ENCODE peak calls at places on chromosomes 3 and 15, in ten cellular contexts. F is neural crest cell, Y is testis, H is fibroblast of lung, Q is RWPE1, E is MCF 10A, R is brain microvascular endothelial cell, A is HL-60, D is endothelial cell, N is body of pancreas. V is an unnamed sample.

GRCh38 chr3:47856669-47857068 is 53.7 kb downstream of the DHX30 start:
- DNase-seq in H (no peak), A (no peak), E (no peak), Y (no peak), F (no peak), R (no peak), N (no peak), D (no peak), Q (no peak), V (no peak)

GRCh38 chr15:90665288-90666134 is 51.6 kb upstream of the BLM start:
- DNase-seq in F (no peak), Y (peak; percentile 67), E (peak; percentile 68), A (no peak), H (peak; percentile 58), D (peak; percentile 31), N (peak; percentile 65), R (peak; percentile 23), Q (peak; percentile 80), V (peak; percentile 82)

GRCh38 chr15:41566121-41566885 is 7.3 kb downstream of the TYRO3 start:
- DNase-seq in R (no peak), H (no peak), Q (no peak), Y (no peak), E (no peak), D (no peak), A (no peak), N (no peak), F (no peak), V (no peak)

GRCh38 chr3:191236635-191237034 is 37.6 kb downstream of the OSTN start:
- DNase-seq in H (peak; percentile 60), R (no peak), A (no peak), Y (no peak), F (no peak), E (no peak), Q (no peak), N (no peak), D (no peak), V (no peak)

GRCh38 chr3:111619833-111620232 is 24.7 kb upstream of the ZBED2 start:
- DNase-seq in R (no peak), A (no peak), D (no peak), Y (no peak), H (peak; percentile 70), Q (peak; percentile 57), F (no peak), E (peak; percentile 91), N (no peak), V (no peak)

GRCh38 chr15:46956456-46956855 is 760.8 kb upstream of the SEMA6D start:
- DNase-seq in R (no peak), D (no peak), F (no peak), Q (no peak), Y (no peak), A (no peak), H (no peak), E (no peak), N (no peak), V (no peak)

GRCh38 chr15:78943692-78944091 is 1.2 kb downstream of the CTSH start:
- DNase-seq in R (no peak), A (no peak), N (no peak), Q (no peak), H (peak; percentile 44), D (no peak), Y (no peak), E (no peak), F (no peak), V (no peak)

GRCh38 chr15:88648357-88649214 is 9.8 kb downstream of the ISG20 start:
- DNase-seq in Y (peak; percentile 13), R (no peak), N (peak; percentile 66), D (no peak), A (no peak), Q (no peak), E (peak; percentile 39), H (peak; percentile 17), F (no peak), V (no peak)

GRCh38 chr3:39346785-39347585 is 17.5 kb downstream of the CCR8 start:
- DNase-seq in Y (no peak), Q (no peak), A (no peak), H (no peak), E (no peak), N (no peak), F (no peak), D (no peak), R (no peak), V (no peak)

GRCh38 chr3:130516645-130517512 is at the start of gene COL6A6:
- DNase-seq in F (peak; percentile 6), A (no peak), H (peak; percentile 6), E (no peak), D (peak; percentile 21), Q (no peak), R (no peak), N (no peak), Y (peak; percentile 18), V (no peak)

GRCh38 chr3:149670742-149671492 is 13.1 kb upstream of the WWTR1 start:
- DNase-seq in R (no peak), H (peak; percentile 28), F (no peak), Q (no peak), D (no peak), E (no peak), N (no peak), A (no peak), Y (no peak), V (no peak)

GRCh38 chr15:60844431-60845174 is 365.7 kb upstream of the ICE2 start:
- DNase-seq in R (no peak), Y (no peak), Q (no peak), H (no peak), F (no peak), N (no peak), D (no peak), E (no peak), A (no peak), V (no peak)

GRCh38 chr3:69203631-69204314 is 81.4 kb upstream of the LMOD3 start:
- DNase-seq in R (no peak), N (no peak), D (no peak), A (no peak), F (no peak), H (no peak), Y (no peak), E (peak; percentile 69), Q (peak; percentile 44), V (no peak)

GRCh38 chr3:114389156-114389555 is 95.3 kb downstream of the TIGIT start:
- DNase-seq in H (no peak), E (no peak), Q (no peak), D (no peak), A (no peak), N (no peak), Y (no peak), R (no peak), F (no peak), V (no peak)

GRCh38 chr3:30319713-30320112 is 286.7 kb upstream of the TGFBR2 start:
- DNase-seq in R (peak; percentile 49), Y (peak; percentile 35), Q (peak; percentile 41), E (peak; percentile 77), H (peak; percentile 39), N (peak; percentile 61), D (peak; percentile 8), F (peak; percentile 2), A (no peak), V (no peak)

GRCh38 chr3:34189133-34189532 is 390.7 kb downstream of the PDCD6IP start:
- DNase-seq in N (no peak), E (no peak), Y (no peak), F (no peak), R (no peak), H (no peak), A (no peak), Q (no peak), D (no peak), V (no peak)

GRCh38 chr3:102529452-102529851 is 94.6 kb downstream of the ZPLD1 start:
- DNase-seq in Q (peak; percentile 15), N (peak; percentile 21), D (peak; percentile 8), E (peak; percentile 54), F (no peak), Y (peak; percentile 62), R (no peak), A (no peak), H (peak; percentile 7), V (no peak)

GRCh38 chr3:150721285-150722130 is 17.8 kb upstream of the ERICH6 start:
- DNase-seq in E (peak; percentile 65), Y (no peak), D (no peak), A (peak; percentile 34), F (no peak), Q (peak; percentile 79), N (no peak), H (peak; percentile 48), R (peak; percentile 29), V (peak; percentile 71)

DNA sequence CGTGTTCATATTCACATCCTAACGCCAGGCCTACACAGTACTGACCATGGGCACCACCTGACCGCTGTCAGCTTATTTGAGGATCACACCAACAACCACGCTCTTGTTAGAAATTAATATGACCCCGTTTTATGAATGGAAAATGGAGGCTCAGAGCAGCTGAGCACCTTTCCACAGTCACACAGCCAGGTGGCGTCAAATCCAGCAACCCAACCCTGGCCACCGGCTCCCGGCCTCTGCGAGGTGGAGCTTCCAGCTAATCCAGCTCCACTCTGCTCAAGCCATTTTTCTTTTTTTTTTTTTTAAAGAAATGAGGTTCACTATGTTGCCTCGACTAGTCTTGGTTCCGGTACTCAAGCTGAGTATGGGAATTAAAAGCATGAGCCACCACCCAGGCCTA is 41.3 kb downstream of the RPN1 start:
- DNase-seq in F (no peak), E (no peak), R (no peak), H (no peak), Y (no peak), N (no peak), A (no peak), D (no peak), Q (no peak), V (no peak)
- TF ChIP-seq CTCF in F (no peak), E (no peak), R (no peak), H (no peak), Y (no peak), N (no peak), A (no peak), D (no peak), Q (no peak), V (no peak)

DNA sequence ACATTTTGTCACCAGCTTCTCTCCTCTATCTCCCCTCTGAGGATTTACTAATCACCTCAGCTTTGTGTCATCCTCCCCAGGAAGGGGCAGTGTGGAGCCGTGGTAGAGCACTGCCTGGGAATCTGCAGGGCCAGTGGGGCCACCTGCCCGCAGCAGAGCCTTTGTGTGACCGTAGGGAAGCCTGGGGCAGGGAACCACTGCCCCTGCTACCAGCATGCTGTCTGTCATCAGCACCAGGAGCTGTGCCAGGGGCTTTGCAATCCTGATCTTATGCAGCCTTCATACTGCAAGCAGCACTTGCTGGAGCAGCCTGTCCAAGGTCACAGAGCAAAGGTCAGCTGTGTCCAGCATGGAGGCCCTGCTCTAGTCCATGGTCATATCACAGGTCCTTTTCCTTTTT is 170.2 kb upstream of the IL12A start:
- DNase-seq in E (peak; percentile 21), Y (no peak), F (no peak), R (no peak), A (no peak), H (no peak), Q (no peak), D (peak; percentile 20), N (no peak), V (no peak)
- TF ChIP-seq CTCF in E (no peak), Y (no peak), F (peak; percentile 30), R (peak; percentile 32), A (no peak), H (no peak), Q (no peak), D (no peak), N (no peak), V (peak; percentile 23)

GRCh38 chr3:50336452-50337174 is 4.0 kb downstream of the RASSF1 start:
- DNase-seq in Q (no peak), N (no peak), F (no peak), R (no peak), A (no peak), Y (no peak), H (peak; percentile 31), D (no peak), E (no peak), V (no peak)
- TF ChIP-seq CTCF in Q (no peak), N (no peak), F (no peak), R (peak; percentile 1), A (no peak), Y (no peak), H (no peak), D (no peak), E (no peak), V (no peak)

GRCh38 chr3:16529264-16529663 is 15.8 kb upstream of the RFTN1 start:
- DNase-seq in R (no peak), A (no peak), E (no peak), Y (no peak), N (no peak), H (no peak), F (no peak), D (no peak), Q (no peak), V (no peak)
- TF ChIP-seq CTCF in R (no peak), A (no peak), E (no peak), Y (no peak), N (no peak), H (no peak), F (no peak), D (no peak), Q (no peak), V (peak; percentile 33)